ENCODE peak calls at places on chromosome 12, in nine cellular contexts. W is body of pancreas, T is spleen, G is H9, L is neural crest cell, R is OCI-LY7, H is WERI-Rb-1, V is mesothelial cell of epicardium, O is lower lobe of right lung. Z is an unnamed sample.

GRCh38 chr12:76346798-76347420 is 1.3 kb downstream of the BBS10 start:
- DNase-seq in W (no peak), T (no peak), G (no peak), L (no peak), R (peak), H (peak), V (no peak), O (no peak), Z (no peak)

GRCh38 chr12:58648151-58648550 is 272.2 kb downstream of the LRIG3 start:
- DNase-seq in W (no peak), T (no peak), G (no peak), L (no peak), R (no peak), H (no peak), V (no peak), O (no peak), Z (no peak)

GRCh38 chr12:132723015-132723763 is 12.5 kb downstream of the PGAM5 start:
- DNase-seq in W (no peak), T (no peak), G (no peak), L (no peak), R (no peak), H (no peak), V (no peak), O (no peak), Z (no peak)

GRCh38 chr12:122999196-122999946 is 18.9 kb downstream of the ARL6IP4 start:
- DNase-seq in W (no peak), T (peak), G (no peak), L (no peak), R (no peak), H (peak), V (no peak), O (no peak), Z (no peak)

GRCh38 chr12:48980953-48981756 is 3.0 kb downstream of the WNT1 start:
- DNase-seq in W (peak), T (no peak), G (no peak), L (no peak), R (no peak), H (peak), V (no peak), O (peak), Z (peak)

GRCh38 chr12:86331012-86331411 is 74.8 kb upstream of the MGAT4C start:
- DNase-seq in W (no peak), T (no peak), G (no peak), L (no peak), R (no peak), H (no peak), V (no peak), O (no peak), Z (no peak)

GRCh38 chr12:67515679-67516363 is 132.7 kb upstream of the DYRK2 start:
- DNase-seq in W (peak), T (no peak), G (no peak), L (no peak), R (peak), H (no peak), V (no peak), O (no peak), Z (no peak)

GRCh38 chr12:32159925-32160324 is 53.3 kb downstream of the BICD1 start:
- DNase-seq in W (no peak), T (no peak), G (no peak), L (no peak), R (no peak), H (no peak), V (no peak), O (no peak), Z (no peak)

GRCh38 chr12:3275171-3276041 is 198.2 kb downstream of the TSPAN9 start:
- DNase-seq in W (peak), T (peak), G (peak), L (peak), R (peak), H (peak), V (peak), O (peak), Z (peak)

GRCh38 chr12:108722992-108723766 is 8.1 kb downstream of the CORO1C start:
- DNase-seq in W (no peak), T (no peak), G (no peak), L (no peak), R (no peak), H (no peak), V (no peak), O (no peak), Z (no peak)

GRCh38 chr12:52125499-52125900 is 46.0 kb downstream of the SMIM41 start:
- DNase-seq in W (no peak), T (peak), G (peak), L (no peak), R (no peak), H (no peak), V (no peak), O (no peak), Z (peak)

GRCh38 chr12:7934153-7934552 is 1.8 kb downstream of the SLC2A3 start:
- DNase-seq in W (no peak), T (no peak), G (no peak), L (no peak), R (peak), H (no peak), V (no peak), O (no peak), Z (no peak)

GRCh38 chr12:21665816-21666215 is 8.2 kb upstream of the LDHB start:
- DNase-seq in W (no peak), T (no peak), G (no peak), L (no peak), R (no peak), H (no peak), V (no peak), O (no peak), Z (no peak)

GRCh38 chr12:116958402-116959197 is 47.9 kb downstream of the FBXW8 start:
- DNase-seq in W (no peak), T (no peak), G (no peak), L (no peak), R (no peak), H (no peak), V (no peak), O (no peak), Z (no peak)

GRCh38 chr12:49287876-49288275 is 7.1 kb upstream of the PRPH start:
- DNase-seq in W (no peak), T (peak), G (no peak), L (no peak), R (no peak), H (no peak), V (no peak), O (no peak), Z (no peak)

GRCh38 chr12:116302200-116303075 is 24.9 kb upstream of the MED13L start:
- DNase-seq in W (no peak), T (no peak), G (no peak), L (peak), R (no peak), H (no peak), V (no peak), O (no peak), Z (no peak)

GRCh38 chr12:10982244-10982643 is 4.5 kb downstream of the TAS2R50 start:
- DNase-seq in W (no peak), T (no peak), G (no peak), L (no peak), R (no peak), H (no peak), V (no peak), O (no peak), Z (no peak)

GRCh38 chr12:112891093-112892024 is 15.4 kb upstream of the OAS1 start:
- DNase-seq in W (peak), T (no peak), G (no peak), L (no peak), R (no peak), H (no peak), V (no peak), O (no peak), Z (no peak)

GRCh38 chr12:66132408-66132807 is 1.9 kb upstream of the LLPH start:
- DNase-seq in W (no peak), T (no peak), G (peak), L (no peak), R (no peak), H (no peak), V (no peak), O (no peak), Z (no peak)

GRCh38 chr12:127550271-127550670 is 716.7 kb upstream of the TMEM132C start:
- DNase-seq in W (no peak), T (no peak), G (no peak), L (no peak), R (no peak), H (no peak), V (no peak), O (no peak), Z (no peak)

GRCh38 chr12:21354641-21355040 is 18.1 kb upstream of the IAPP start:
- DNase-seq in W (no peak), T (no peak), G (no peak), L (no peak), R (no peak), H (no peak), V (no peak), O (no peak), Z (no peak)

GRCh38 chr12:121894633-121895032 is 6.0 kb downstream of the PSMD9 start:
- DNase-seq in W (peak), T (no peak), G (peak), L (no peak), R (peak), H (peak), V (no peak), O (no peak), Z (no peak)

GRCh38 chr12:78209851-78210493 is 379.3 kb downstream of the NAV3 start:
- DNase-seq in W (no peak), T (no peak), G (no peak), L (no peak), R (no peak), H (peak), V (no peak), O (no peak), Z (no peak)

GRCh38 chr12:108297895-108298760 is 41.0 kb downstream of the CMKLR1 start:
- DNase-seq in W (no peak), T (no peak), G (no peak), L (no peak), R (no peak), H (no peak), V (no peak), O (no peak), Z (peak)

GRCh38 chr12:100995201-100995600 is 200.6 kb downstream of the ANO4 start:
- DNase-seq in W (no peak), T (no peak), G (no peak), L (no peak), R (no peak), H (no peak), V (no peak), O (no peak), Z (peak)

GRCh38 chr12:110245278-110245868 is 35.7 kb upstream of the ATP2A2 start:
- DNase-seq in W (peak), T (peak), G (peak), L (peak), R (peak), H (no peak), V (no peak), O (peak), Z (peak)

GRCh38 chr12:113244015-113244983 is 23.0 kb downstream of the TPCN1 start:
- DNase-seq in W (peak), T (peak), G (no peak), L (no peak), R (no peak), H (no peak), V (no peak), O (peak), Z (no peak)

GRCh38 chr12:107025691-107026090 is 38.7 kb upstream of the MTERF2 start:
- DNase-seq in W (no peak), T (no peak), G (no peak), L (no peak), R (no peak), H (no peak), V (no peak), O (no peak), Z (no peak)

GRCh38 chr12:121718653-121719239 is 6.2 kb downstream of the TMEM120B start:
- DNase-seq in W (no peak), T (no peak), G (peak), L (no peak), R (peak), H (peak), V (no peak), O (no peak), Z (no peak)

GRCh38 chr12:92133795-92134637 is 11.6 kb downstream of the BTG1 start:
- DNase-seq in W (no peak), T (no peak), G (no peak), L (no peak), R (no peak), H (no peak), V (no peak), O (no peak), Z (no peak)

GRCh38 chr12:89135976-89136634 is 216.2 kb downstream of the DUSP6 start:
- DNase-seq in W (no peak), T (no peak), G (no peak), L (no peak), R (no peak), H (no peak), V (no peak), O (no peak), Z (no peak)

GRCh38 chr12:53352331-53353258 is 16.4 kb upstream of the SP7 start:
- DNase-seq in W (peak), T (peak), G (peak), L (peak), R (peak), H (peak), V (peak), O (peak), Z (peak)
- TF ChIP-seq CTCF in W (peak), T (peak), G (peak), L (peak), R (peak), H (peak), V (peak), O (peak), Z (peak)

DNA sequence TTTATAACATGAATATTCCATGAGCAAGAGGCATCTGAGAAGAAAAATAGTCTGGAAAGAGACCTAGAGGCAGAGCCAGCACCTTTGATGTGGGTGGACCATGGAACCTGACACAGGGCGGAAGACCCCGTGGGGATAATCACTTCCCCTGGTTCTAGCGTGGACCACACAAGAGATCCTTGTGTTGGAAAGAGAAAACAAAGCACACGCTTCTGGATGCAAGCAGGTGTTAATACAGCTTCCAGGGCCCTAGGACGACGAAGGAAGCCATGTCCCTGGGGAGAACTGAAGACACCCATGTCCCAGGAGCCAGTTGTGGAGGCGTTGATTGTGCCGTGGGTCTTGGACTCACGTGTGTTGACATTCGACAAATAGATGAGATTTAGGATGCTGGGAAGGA is 102.9 kb downstream of the ADGRD1 start:
- DNase-seq in W (no peak), T (no peak), G (peak), L (no peak), R (no peak), H (no peak), V (no peak), O (no peak), Z (no peak)
- TF ChIP-seq CTCF in W (no peak), T (no peak), G (no peak), L (no peak), R (no peak), H (no peak), V (no peak), O (no peak), Z (no peak)

DNA sequence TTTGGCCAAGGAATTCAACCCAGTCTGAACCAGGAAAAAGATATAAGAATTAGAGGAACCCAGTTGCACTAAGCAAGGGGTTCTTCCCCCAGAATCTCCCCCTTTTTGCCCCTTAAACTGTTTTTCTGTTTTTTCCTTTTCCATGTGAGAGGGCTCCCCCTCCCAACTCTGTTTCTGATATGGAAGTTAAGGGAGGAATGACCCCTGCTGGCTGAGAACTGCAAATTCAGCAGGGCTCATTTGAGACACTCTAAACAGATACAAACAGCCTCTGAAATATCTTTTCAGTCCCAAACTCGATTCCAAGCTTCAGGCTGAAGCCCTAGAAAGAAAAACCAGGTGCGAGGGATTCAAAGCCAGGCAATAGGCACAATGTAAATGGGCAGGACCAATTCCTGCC is 132.7 kb downstream of the SLC41A2 start:
- DNase-seq in W (no peak), T (no peak), G (peak), L (no peak), R (peak), H (no peak), V (no peak), O (no peak), Z (no peak)
- TF ChIP-seq CTCF in W (no peak), T (no peak), G (peak), L (peak), R (peak), H (no peak), V (no peak), O (peak), Z (no peak)

DNA sequence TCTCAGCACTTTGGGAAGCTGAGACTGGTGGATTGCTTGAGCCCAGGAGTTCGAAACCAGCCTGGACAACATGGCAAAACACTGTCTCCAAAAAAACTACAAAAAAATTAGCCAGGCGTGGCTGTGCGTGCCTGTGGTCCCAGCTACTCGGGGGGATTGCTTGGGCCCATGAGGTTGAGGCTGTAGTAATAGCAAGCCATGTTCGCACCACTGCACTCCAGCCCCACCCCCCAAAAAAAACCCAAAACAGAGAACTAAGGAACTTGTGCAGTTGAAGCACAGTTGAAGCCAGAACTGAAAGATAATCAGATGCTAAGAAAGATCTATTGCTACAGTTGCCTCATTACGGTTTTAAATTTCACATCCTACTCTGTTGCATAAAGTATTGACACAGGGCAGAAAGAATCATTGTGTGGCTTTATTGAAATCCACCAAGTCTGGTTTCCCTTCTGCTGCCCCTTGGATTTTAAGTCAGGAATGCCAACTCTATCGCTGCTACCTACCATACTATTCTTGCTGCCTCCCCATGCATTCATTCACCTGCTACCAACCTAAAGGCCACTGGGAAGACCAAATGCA is 3.8 kb downstream of the CS start:
- DNase-seq in W (no peak), T (no peak), G (no peak), L (no peak), R (no peak), H (no peak), V (no peak), O (no peak), Z (no peak)
- TF ChIP-seq CTCF in W (no peak), T (no peak), G (no peak), L (no peak), R (no peak), H (no peak), V (no peak), O (no peak), Z (no peak)

GRCh38 chr12:29148065-29148957 is 767 bp upstream of the FAR2 start:
- DNase-seq in W (peak), T (peak), G (no peak), L (no peak), R (no peak), H (no peak), V (no peak), O (peak), Z (peak)
- TF ChIP-seq CTCF in W (no peak), T (no peak), G (no peak), L (no peak), R (no peak), H (no peak), V (no peak), O (no peak), Z (no peak)

DNA sequence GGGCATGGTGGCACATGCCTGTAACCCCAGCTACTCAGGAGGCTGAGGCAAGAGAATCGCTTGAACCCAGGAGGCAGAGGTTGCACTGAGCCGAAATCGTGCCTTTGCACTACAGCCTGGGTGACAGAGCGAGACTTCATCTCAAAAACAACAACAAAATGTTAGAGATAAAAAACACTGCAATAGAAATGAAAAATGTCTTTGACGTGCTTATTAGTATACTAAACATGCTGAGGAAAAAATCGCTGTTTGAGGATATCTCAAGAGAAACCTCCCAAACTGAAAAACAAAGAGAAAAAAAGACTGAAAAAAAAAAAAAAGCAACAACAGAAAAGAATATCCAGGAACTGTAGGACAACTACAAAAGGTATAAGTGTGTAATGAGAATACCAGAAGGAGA is 15.2 kb upstream of the APOLD1 start:
- DNase-seq in W (no peak), T (no peak), G (no peak), L (no peak), R (no peak), H (no peak), V (no peak), O (no peak), Z (no peak)
- TF ChIP-seq CTCF in W (no peak), T (no peak), G (no peak), L (no peak), R (no peak), H (no peak), V (no peak), O (no peak), Z (no peak)

Z was measured in GM13977.